ENCODE peak calls at places on chromosome 1, in five cellular contexts. N is lower lobe of right lung, Q is tibial artery, H is upper lobe of right lung, D is right atrium auricular region. O is an unnamed sample.
A peak's percentile ranks its signal among the peaks of the same experiment; 100 is the strongest.

GRCh38 chr1:238439483-238439882 is 548.8 kb upstream of the ZP4 start:
- DNase-seq in N (no peak), Q (no peak), H (no peak), D (no peak), O (no peak)

GRCh38 chr1:109201123-109201703 is 12.5 kb upstream of the SARS1 start:
- DNase-seq in N (peak; percentile 50), Q (no peak), H (no peak), D (peak; percentile 23), O (no peak)

GRCh38 chr1:9473032-9473792 is 66.1 kb upstream of the SLC25A33 start:
- DNase-seq in N (peak; percentile 55), Q (peak; percentile 85), H (no peak), D (peak; percentile 95), O (peak; percentile 80)

GRCh38 chr1:26156285-26157038 is 2.4 kb upstream of the FAM110D start:
- DNase-seq in N (no peak), Q (peak; percentile 40), H (no peak), D (no peak), O (no peak)

GRCh38 chr1:168135982-168136708 is 585 bp downstream of the GPR161 start:
- DNase-seq in N (peak; percentile 55), Q (peak; percentile 69), H (peak; percentile 69), D (no peak), O (peak; percentile 37)

GRCh38 chr1:169348356-169349036 is 19.1 kb downstream of the NME7 start:
- DNase-seq in N (no peak), Q (no peak), H (no peak), D (no peak), O (no peak)

GRCh38 chr1:78292361-78292760 is 198.4 kb upstream of the PTGFR start:
- DNase-seq in N (no peak), Q (no peak), H (no peak), D (no peak), O (no peak)

GRCh38 chr1:61496501-61496900 is 228.4 kb downstream of the TM2D1 start:
- DNase-seq in N (no peak), Q (no peak), H (no peak), D (no peak), O (no peak)

GRCh38 chr1:1873186-1873585 is 17.7 kb downstream of the GNB1 start:
- DNase-seq in N (no peak), Q (no peak), H (peak; percentile 70), D (no peak), O (peak; percentile 63)
- H3K36me3 ChIP-seq in N (peaks cover 27% of the 10 kb centered on the region), Q (no peaks in the 10 kb centered on the region), H (peaks cover 10% of the 10 kb centered on the region), D (no peaks in the 10 kb centered on the region), O (no peaks in the 10 kb centered on the region)

DNA sequence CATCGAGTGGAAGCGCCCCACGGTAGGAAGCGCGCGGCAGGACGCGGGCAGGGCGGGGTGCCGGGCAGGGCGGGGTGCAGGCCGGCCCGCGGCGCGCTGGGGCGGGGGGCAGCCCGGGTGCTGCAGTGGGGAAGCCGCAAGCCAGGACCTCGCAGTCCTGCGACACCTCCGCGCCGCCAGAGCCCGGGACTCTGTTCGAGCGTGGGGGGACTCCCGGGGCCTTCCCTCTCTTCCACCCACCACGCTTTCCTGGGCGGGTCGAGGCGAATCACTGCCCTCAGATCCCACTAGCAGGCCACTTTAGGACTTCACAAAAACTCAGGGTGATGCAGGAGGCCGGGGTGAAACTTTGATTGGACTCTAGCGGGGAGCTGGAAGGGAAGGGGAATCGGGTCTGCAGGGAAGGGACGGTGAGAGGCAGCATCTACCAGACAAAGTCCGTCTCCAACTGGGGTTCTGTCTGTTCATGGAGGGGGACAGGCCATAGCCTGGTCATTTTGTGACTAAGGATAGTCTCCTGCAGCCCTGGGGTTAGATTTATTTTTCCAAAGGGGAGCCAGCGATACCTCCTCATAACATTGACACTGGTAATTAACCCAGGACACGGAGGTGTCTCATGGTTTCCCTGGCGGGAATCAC is 636 bp downstream of the CAPN2 start:
- DNase-seq in N (peak; percentile 67), Q (peak; percentile 74), H (peak; percentile 84), D (no peak), O (peak; percentile 87)
- TF ChIP-seq CTCF in N (no peak), Q (no peak), H (no peak), D (no peak), O (no peak)

GRCh38 chr1:175073054-175073453 is 5.4 kb downstream of the TNN start:
- DNase-seq in N (no peak), Q (no peak), H (no peak), D (no peak), O (no peak)

GRCh38 chr1:175070818-175071217 is 3.2 kb downstream of the TNN start:
- DNase-seq in N (no peak), Q (no peak), H (no peak), D (no peak), O (no peak)

GRCh38 chr1:175073633-175074032 is 6.0 kb downstream of the TNN start:
- DNase-seq in N (no peak), Q (no peak), H (no peak), D (no peak), O (no peak)

GRCh38 chr1:175071544-175071943 is 3.9 kb downstream of the TNN start:
- DNase-seq in N (no peak), Q (no peak), H (no peak), D (no peak), O (no peak)

GRCh38 chr1:175072131-175072941 is 4.7 kb downstream of the TNN start:
- DNase-seq in N (no peak), Q (no peak), H (no peak), D (no peak), O (peak; percentile 62)
- H3K4me1 ChIP-seq in N (no peaks in the 10 kb centered on the region), Q (peaks cover 4% of the 10 kb centered on the region), H (peaks cover 6% of the 10 kb centered on the region), D (no peaks in the 10 kb centered on the region), O (peaks cover 14% of the 10 kb centered on the region)

GRCh38 chr1:222696741-222697140 is 15.6 kb downstream of the AIDA start:
- DNase-seq in N (no peak), Q (no peak), H (no peak), D (no peak), O (no peak)
- H3K36me3 ChIP-seq in N (peaks cover 51% of the 10 kb centered on the region), Q (peaks cover 8% of the 10 kb centered on the region), H (peaks cover 46% of the 10 kb centered on the region), D (no peaks in the 10 kb centered on the region), O (peaks cover 37% of the 10 kb centered on the region)

O was measured in left lung.